ENCODE peak calls at places on chromosomes 13 and 19, in seven cellular contexts. N, X, U, W, J, I and Y are unnamed samples.
A peak's percentile ranks its signal among the peaks of the same experiment; 100 is the strongest.

GRCh38 chr19:34145741-34146202 is 26.5 kb upstream of the LSM14A start:
- DNase-seq in N (peak; percentile 61), X (peak; percentile 9), U (no peak), W (peak; percentile 63), J (no peak), I (peak; percentile 74), Y (no peak)

GRCh38 chr19:50725218-50725931 is 2.2 kb downstream of the CLEC11A start:
- DNase-seq in N (no peak), X (no peak), U (no peak), W (no peak), J (no peak), I (no peak), Y (no peak)

GRCh38 chr13:40060318-40061007 is 405.0 kb downstream of the COG6 start:
- DNase-seq in N (peak; percentile 71), X (peak; percentile 4), U (no peak), W (no peak), J (no peak), I (no peak), Y (peak; percentile 12)

GRCh38 chr13:47672245-47672975 is 328.7 kb downstream of the SUCLA2 start:
- DNase-seq in N (peak; percentile 86), X (no peak), U (no peak), W (no peak), J (no peak), I (no peak), Y (no peak)

GRCh38 chr19:29881386-29881785 is 60.7 kb upstream of the URI1 start:
- DNase-seq in N (no peak), X (no peak), U (no peak), W (no peak), J (no peak), I (no peak), Y (no peak)

GRCh38 chr19:45455707-45456499 is 11.9 kb upstream of the FOSB start:
- DNase-seq in N (peak; percentile 98), X (peak; percentile 95), U (peak; percentile 98), W (no peak), J (peak; percentile 92), I (peak; percentile 90), Y (peak; percentile 98)

GRCh38 chr19:50817941-50818858 is 5.4 kb downstream of the KLK1 start:
- DNase-seq in N (no peak), X (no peak), U (no peak), W (peak; percentile 88), J (no peak), I (peak; percentile 98), Y (no peak)

GRCh38 chr13:47287291-47287751 is 390.5 kb upstream of the HTR2A start:
- DNase-seq in N (peak; percentile 37), X (no peak), U (no peak), W (no peak), J (no peak), I (no peak), Y (peak; percentile 57)

GRCh38 chr13:36965767-36966166 is 33.4 kb downstream of the ALG5 start:
- DNase-seq in N (peak; percentile 46), X (peak; percentile 36), U (no peak), W (no peak), J (no peak), I (peak; percentile 7), Y (peak; percentile 41)

GRCh38 chr19:36528921-36529518 is 949 bp upstream of the ZNF260 start:
- DNase-seq in N (no peak), X (no peak), U (no peak), W (peak; percentile 16), J (no peak), I (peak; percentile 38), Y (no peak)

GRCh38 chr19:55028757-55029156 is 9.3 kb downstream of the GP6 start:
- DNase-seq in N (no peak), X (no peak), U (no peak), W (no peak), J (no peak), I (no peak), Y (no peak)

GRCh38 chr19:3034845-3035541 is 5.9 kb upstream of the TLE2 start:
- DNase-seq in N (peak; percentile 57), X (no peak), U (no peak), W (no peak), J (no peak), I (no peak), Y (no peak)

GRCh38 chr13:45878966-45879365 is 27.4 kb upstream of the SIAH3 start:
- DNase-seq in N (no peak), X (no peak), U (no peak), W (no peak), J (no peak), I (no peak), Y (no peak)

GRCh38 chr19:16588824-16589577 is 16.8 kb upstream of the SLC35E1 start:
- DNase-seq in N (no peak), X (no peak), U (no peak), W (no peak), J (no peak), I (no peak), Y (no peak)

GRCh38 chr19:2883686-2884439 is 16.7 kb downstream of the ZNF556 start:
- DNase-seq in N (no peak), X (no peak), U (no peak), W (no peak), J (no peak), I (no peak), Y (no peak)

GRCh38 chr13:50456111-50456510 is 387.4 kb downstream of the DLEU7 start:
- DNase-seq in N (no peak), X (no peak), U (no peak), W (no peak), J (no peak), I (no peak), Y (no peak)

GRCh38 chr13:50156722-50157121 is 141.5 kb downstream of the KCNRG start:
- DNase-seq in N (no peak), X (no peak), U (no peak), W (no peak), J (no peak), I (peak; percentile 36), Y (no peak)

GRCh38 chr19:42421591-42422031 is 5.6 kb downstream of the LIPE start:
- DNase-seq in N (no peak), X (no peak), U (no peak), W (no peak), J (no peak), I (no peak), Y (no peak)

GRCh38 chr13:40626566-40626965 is 39.9 kb downstream of the FOXO1 start:
- DNase-seq in N (no peak), X (no peak), U (no peak), W (peak; percentile 23), J (no peak), I (no peak), Y (no peak)

GRCh38 chr19:11381535-11382369 is 2.4 kb downstream of the EPOR start:
- DNase-seq in N (peak; percentile 82), X (peak; percentile 91), U (peak; percentile 81), W (peak; percentile 82), J (no peak), I (peak; percentile 77), Y (no peak)